ENCODE peak calls at places on chromosome 17, in four cellular contexts. One of them, this sample, is unnamed.

GRCh38 chr17:48961516-48962233 is 6.7 kb downstream of the GIP start:
- DNase-seq in colonic mucosa: no peak
- DNase-seq in GM06990: no peak
- DNase-seq in CD8-positive, alpha-beta T cell: no peak
- DNase-seq in this sample: peak

GRCh38 chr17:5203908-5204294 is 12.2 kb upstream of the ZNF594 start:
- DNase-seq in colonic mucosa: no peak
- DNase-seq in GM06990: no peak
- DNase-seq in CD8-positive, alpha-beta T cell: no peak
- DNase-seq in this sample: no peak

GRCh38 chr17:29251969-29252866 is 5.6 kb downstream of the CRYBA1 start:
- DNase-seq in colonic mucosa: no peak
- DNase-seq in GM06990: no peak
- DNase-seq in CD8-positive, alpha-beta T cell: no peak
- DNase-seq in this sample: peak

GRCh38 chr17:78883533-78884131 is 19.4 kb downstream of the CEP295NL start:
- DNase-seq in colonic mucosa: peak
- DNase-seq in GM06990: no peak
- DNase-seq in CD8-positive, alpha-beta T cell: no peak
- DNase-seq in this sample: no peak

GRCh38 chr17:70517808-70518207 is 348.5 kb downstream of the KCNJ2 start:
- DNase-seq in colonic mucosa: no peak
- DNase-seq in GM06990: no peak
- DNase-seq in CD8-positive, alpha-beta T cell: no peak
- DNase-seq in this sample: no peak

GRCh38 chr17:60077672-60078519 is 825 bp downstream of the HEATR6 start:
- DNase-seq in colonic mucosa: no peak
- DNase-seq in GM06990: no peak
- DNase-seq in CD8-positive, alpha-beta T cell: peak
- DNase-seq in this sample: peak

GRCh38 chr17:11644265-11645212 is 46.3 kb downstream of the DNAH9 start:
- DNase-seq in colonic mucosa: peak
- DNase-seq in GM06990: no peak
- DNase-seq in CD8-positive, alpha-beta T cell: peak
- DNase-seq in this sample: peak

GRCh38 chr17:53687324-53687723 is 135.4 kb upstream of the KIF2B start:
- DNase-seq in colonic mucosa: no peak
- DNase-seq in GM06990: no peak
- DNase-seq in CD8-positive, alpha-beta T cell: no peak
- DNase-seq in this sample: no peak

GRCh38 chr17:75685508-75685907 is 18.4 kb downstream of the SAP30BP start:
- DNase-seq in colonic mucosa: no peak
- DNase-seq in GM06990: no peak
- DNase-seq in CD8-positive, alpha-beta T cell: no peak
- DNase-seq in this sample: no peak

GRCh38 chr17:58328195-58329034 is at the start of gene TSPOAP1:
- DNase-seq in colonic mucosa: no peak
- DNase-seq in GM06990: peak
- DNase-seq in CD8-positive, alpha-beta T cell: peak
- DNase-seq in this sample: peak

GRCh38 chr17:858941-859452 is 76.8 kb downstream of the MRM3 start:
- DNase-seq in colonic mucosa: no peak
- DNase-seq in GM06990: no peak
- DNase-seq in CD8-positive, alpha-beta T cell: no peak
- DNase-seq in this sample: no peak

DNA sequence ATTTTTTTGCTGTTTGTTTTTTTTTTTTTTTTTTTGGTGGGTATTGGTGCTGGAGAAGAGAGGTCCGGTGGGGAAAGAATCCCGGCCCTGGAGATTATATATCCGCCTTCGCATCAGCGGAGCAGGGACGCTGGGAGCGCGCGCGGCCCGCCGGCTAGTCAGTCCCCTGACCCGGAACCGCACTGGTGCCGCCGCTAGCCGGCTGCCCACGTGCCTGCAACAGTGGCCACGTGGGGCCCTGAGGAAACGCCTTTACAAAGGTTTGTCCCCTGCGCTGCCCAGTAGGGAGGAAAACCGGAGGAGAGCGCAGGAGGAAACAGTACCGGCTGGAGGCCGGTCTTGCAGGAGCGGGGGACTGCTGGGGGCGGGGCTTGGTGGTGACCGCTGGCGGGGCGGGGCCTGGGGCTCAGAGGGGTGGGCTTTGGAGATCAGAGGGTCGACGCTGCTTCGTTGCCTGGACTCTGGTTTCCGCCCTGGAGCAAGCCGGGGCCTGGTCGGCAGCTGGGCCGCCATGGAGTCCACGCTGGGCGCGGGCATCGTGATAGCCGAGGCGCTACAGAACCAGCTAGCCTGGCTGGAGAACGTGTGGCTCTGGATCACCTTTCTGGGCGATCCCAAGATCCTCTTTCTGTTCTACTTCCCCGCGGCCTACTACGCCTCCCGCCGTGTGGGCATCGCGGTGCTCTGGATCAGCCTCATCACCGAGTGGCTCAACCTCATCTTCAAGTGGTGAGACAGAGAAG is at the start of gene G6PC3:
- DNase-seq in colonic mucosa: peak
- DNase-seq in GM06990: peak
- DNase-seq in CD8-positive, alpha-beta T cell: peak
- DNase-seq in this sample: peak
- TF ChIP-seq CTCF in colonic mucosa: no peak
- TF ChIP-seq CTCF in GM06990: no peak
- TF ChIP-seq CTCF in CD8-positive, alpha-beta T cell: no peak
- TF ChIP-seq CTCF in this sample: no peak

GRCh38 chr17:21289902-21290571 is 5.5 kb downstream of the MAP2K3 start:
- DNase-seq in colonic mucosa: no peak
- DNase-seq in GM06990: no peak
- DNase-seq in CD8-positive, alpha-beta T cell: no peak
- DNase-seq in this sample: no peak
- TF ChIP-seq CTCF in colonic mucosa: no peak
- TF ChIP-seq CTCF in GM06990: no peak
- TF ChIP-seq CTCF in CD8-positive, alpha-beta T cell: no peak
- TF ChIP-seq CTCF in this sample: no peak

GRCh38 chr17:65418622-65419021 is 142.8 kb downstream of the AXIN2 start:
- DNase-seq in colonic mucosa: peak
- DNase-seq in GM06990: no peak
- DNase-seq in CD8-positive, alpha-beta T cell: no peak
- DNase-seq in this sample: no peak
- TF ChIP-seq CTCF in colonic mucosa: peak
- TF ChIP-seq CTCF in GM06990: no peak
- TF ChIP-seq CTCF in CD8-positive, alpha-beta T cell: no peak
- TF ChIP-seq CTCF in this sample: no peak

DNA sequence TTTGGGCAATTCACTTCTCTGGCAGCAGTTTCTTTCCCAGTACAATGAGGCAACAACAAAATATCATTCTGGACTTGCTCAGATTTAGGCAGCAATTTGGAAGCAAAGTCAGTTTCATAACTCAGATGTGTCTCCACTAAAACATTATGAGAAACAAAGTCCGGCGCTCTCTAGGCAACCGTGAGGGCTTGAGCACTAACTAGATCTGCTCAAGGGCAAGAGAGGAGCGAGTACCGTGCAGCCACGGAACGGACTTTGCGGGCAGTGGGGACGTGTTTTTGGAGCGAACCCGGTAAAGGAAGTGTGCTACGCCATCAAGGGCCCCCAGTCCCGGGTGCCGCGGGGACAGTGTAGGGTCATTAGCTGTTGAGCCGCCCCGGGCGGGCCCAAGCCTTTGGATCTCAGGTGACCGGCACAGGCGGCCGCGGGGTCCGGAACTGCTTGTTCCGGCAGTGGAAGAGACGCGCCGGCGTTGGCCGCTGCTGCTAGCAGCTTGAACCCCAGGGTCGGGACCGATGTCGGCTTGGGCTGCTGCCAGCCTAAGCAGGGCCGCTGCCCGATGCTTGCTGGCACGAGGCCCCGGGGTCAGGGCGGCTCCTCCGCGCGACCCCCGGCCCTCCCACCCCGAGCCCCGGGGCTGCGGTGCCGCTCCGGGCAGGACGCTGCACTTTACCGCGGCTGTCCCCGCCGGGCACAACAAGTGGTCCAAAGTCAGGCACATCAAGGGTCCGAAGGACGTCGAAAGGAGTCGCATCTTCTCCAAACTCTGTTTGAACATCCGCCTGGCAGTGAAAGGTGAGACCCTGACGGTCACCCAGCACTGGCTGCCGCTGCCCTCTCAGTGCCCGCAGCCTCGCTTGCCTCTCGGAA is at the start of gene TACO1:
- DNase-seq in colonic mucosa: peak
- DNase-seq in GM06990: peak
- DNase-seq in CD8-positive, alpha-beta T cell: peak
- DNase-seq in this sample: peak
- TF ChIP-seq CTCF in colonic mucosa: no peak
- TF ChIP-seq CTCF in GM06990: no peak
- TF ChIP-seq CTCF in CD8-positive, alpha-beta T cell: no peak
- TF ChIP-seq CTCF in this sample: no peak

GRCh38 chr17:21278304-21279197 is 6.0 kb upstream of the MAP2K3 start:
- DNase-seq in colonic mucosa: peak
- DNase-seq in GM06990: no peak
- DNase-seq in CD8-positive, alpha-beta T cell: peak
- DNase-seq in this sample: no peak
- TF ChIP-seq CTCF in colonic mucosa: no peak
- TF ChIP-seq CTCF in GM06990: no peak
- TF ChIP-seq CTCF in CD8-positive, alpha-beta T cell: no peak
- TF ChIP-seq CTCF in this sample: no peak

GRCh38 chr17:42743595-42744282 is 1.1 kb downstream of the EZH1 start:
- DNase-seq in colonic mucosa: no peak
- DNase-seq in GM06990: no peak
- DNase-seq in CD8-positive, alpha-beta T cell: no peak
- DNase-seq in this sample: no peak
- TF ChIP-seq CTCF in colonic mucosa: no peak
- TF ChIP-seq CTCF in GM06990: no peak
- TF ChIP-seq CTCF in CD8-positive, alpha-beta T cell: no peak
- TF ChIP-seq CTCF in this sample: no peak

DNA sequence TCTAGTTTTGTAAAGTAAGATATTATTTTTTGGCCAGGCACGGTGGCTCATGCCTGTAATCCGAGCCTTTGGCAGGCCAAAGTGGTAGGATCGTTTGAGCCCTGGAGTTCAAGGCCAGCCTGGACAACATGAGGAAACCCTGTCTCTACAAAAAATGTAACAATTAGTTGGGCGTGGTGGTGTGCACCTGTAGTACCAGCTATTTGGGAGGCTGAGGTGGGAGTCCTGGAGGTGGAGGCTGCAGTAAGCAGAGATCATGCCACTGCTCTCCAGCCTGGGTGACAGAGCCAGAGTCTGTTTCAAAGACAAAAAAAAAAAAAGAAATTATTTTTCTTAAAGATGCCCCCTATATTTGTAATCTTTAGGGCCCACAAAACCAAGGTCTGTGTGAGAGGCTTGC is 16.0 kb upstream of the RHOT1 start:
- DNase-seq in colonic mucosa: no peak
- DNase-seq in GM06990: no peak
- DNase-seq in CD8-positive, alpha-beta T cell: no peak
- DNase-seq in this sample: no peak
- TF ChIP-seq CTCF in colonic mucosa: no peak
- TF ChIP-seq CTCF in GM06990: no peak
- TF ChIP-seq CTCF in CD8-positive, alpha-beta T cell: no peak
- TF ChIP-seq CTCF in this sample: no peak

GRCh38 chr17:61309857-61310256 is 89.8 kb upstream of the TBX2 start:
- DNase-seq in colonic mucosa: no peak
- DNase-seq in GM06990: no peak
- DNase-seq in CD8-positive, alpha-beta T cell: no peak
- DNase-seq in this sample: no peak
- TF ChIP-seq CTCF in colonic mucosa: no peak
- TF ChIP-seq CTCF in GM06990: no peak
- TF ChIP-seq CTCF in CD8-positive, alpha-beta T cell: no peak
- TF ChIP-seq CTCF in this sample: no peak

DNA sequence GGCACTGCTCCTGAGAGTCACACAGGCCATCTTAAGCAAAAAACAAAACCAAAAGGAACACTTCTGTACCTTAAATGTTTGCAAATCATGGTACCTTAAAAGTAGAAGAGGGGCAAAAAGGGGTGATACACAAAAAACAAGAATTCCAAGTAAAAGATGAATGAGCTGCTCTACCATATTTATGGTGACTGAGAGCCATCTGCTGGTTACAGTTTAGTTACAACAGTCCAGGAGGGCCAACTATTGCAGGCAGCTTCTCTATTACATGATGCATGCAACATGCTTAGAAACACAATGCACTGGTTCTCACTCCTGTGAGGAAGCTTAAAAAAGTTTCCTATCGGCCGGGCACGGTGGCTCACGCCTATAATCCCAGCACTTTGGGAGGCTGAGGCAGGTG is 53.5 kb downstream of the STX8 start:
- DNase-seq in colonic mucosa: no peak
- DNase-seq in GM06990: no peak
- DNase-seq in CD8-positive, alpha-beta T cell: no peak
- DNase-seq in this sample: peak
- TF ChIP-seq CTCF in colonic mucosa: no peak
- TF ChIP-seq CTCF in GM06990: peak
- TF ChIP-seq CTCF in CD8-positive, alpha-beta T cell: no peak
- TF ChIP-seq CTCF in this sample: peak